ENCODE peak calls at places on chromosomes 2 and 18, in nine cellular contexts. A is tibial nerve, U is left ventricle myocardium inferior, Z is body of pancreas, S is hepatocyte, I is fibroblast of lung, H is A549, E is spleen, L is astrocyte. W is an unnamed sample.

GRCh38 chr18:2572144-2572682 is 856 bp downstream of the NDC80 start:
- DNase-seq in A (no peak), U (no peak), Z (no peak), S (no peak), I (no peak), H (no peak), E (no peak), L (no peak), W (no peak)

GRCh38 chr18:73218293-73218692 is 350.5 kb upstream of the NETO1 start:
- DNase-seq in A (no peak), U (no peak), Z (no peak), S (no peak), I (no peak), H (no peak), E (no peak), L (no peak), W (no peak)

GRCh38 chr2:218726004-218726574 is 15.5 kb downstream of the TTLL4 start:
- DNase-seq in A (no peak), U (no peak), Z (no peak), S (no peak), I (no peak), H (no peak), E (no peak), L (no peak), W (no peak)

GRCh38 chr2:159095813-159096212 is 127.4 kb downstream of the TANC1 start:
- DNase-seq in A (no peak), U (no peak), Z (no peak), S (no peak), I (no peak), H (no peak), E (no peak), L (no peak), W (no peak)

GRCh38 chr2:205324355-205324754 is 357.9 kb upstream of the NRP2 start:
- DNase-seq in A (no peak), U (no peak), Z (no peak), S (no peak), I (no peak), H (no peak), E (no peak), L (no peak), W (no peak)

GRCh38 chr2:242046184-242046826 is 176.8 kb downstream of the RTP5 start:
- DNase-seq in A (no peak), U (no peak), Z (no peak), S (no peak), I (no peak), H (no peak), E (no peak), L (no peak), W (no peak)

GRCh38 chr18:40293311-40293710 is 1661.7 kb upstream of the PIK3C3 start:
- DNase-seq in A (no peak), U (no peak), Z (no peak), S (no peak), I (no peak), H (no peak), E (no peak), L (no peak), W (no peak)

GRCh38 chr2:101793277-101793969 is 95.9 kb downstream of the MAP4K4 start:
- DNase-seq in A (no peak), U (no peak), Z (peak; percentile 49), S (no peak), I (no peak), H (no peak), E (no peak), L (no peak), W (peak; percentile 12)

GRCh38 chr2:55992465-55992864 is 68.9 kb upstream of the EFEMP1 start:
- DNase-seq in A (no peak), U (no peak), Z (no peak), S (peak; percentile 36), I (peak; percentile 100), H (peak; percentile 30), E (no peak), L (peak; percentile 100), W (no peak)

DNA sequence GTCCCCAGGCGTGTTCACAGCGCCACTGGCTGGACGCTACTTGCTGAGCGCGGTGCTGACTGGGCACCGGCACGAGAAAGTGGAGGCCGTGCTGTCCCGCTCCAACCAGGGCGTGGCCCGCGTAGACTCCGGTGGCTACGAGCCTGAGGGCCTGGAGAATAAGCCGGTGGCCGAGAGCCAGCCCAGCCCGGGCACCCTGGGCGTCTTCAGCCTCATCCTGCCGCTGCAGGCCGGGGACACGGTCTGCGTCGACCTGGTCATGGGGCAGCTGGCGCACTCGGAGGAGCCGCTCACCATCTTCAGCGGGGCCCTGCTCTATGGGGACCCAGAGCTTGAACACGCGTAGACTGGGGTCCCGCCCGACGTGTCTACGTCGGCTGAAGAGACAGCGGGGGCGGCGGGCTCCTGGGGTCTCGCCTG is 892 bp upstream of the KHK start:
- DNase-seq in A (peak; percentile 63), U (peak; percentile 82), Z (peak; percentile 81), S (peak; percentile 84), I (peak; percentile 70), H (peak; percentile 87), E (peak; percentile 91), L (peak; percentile 50), W (no peak)
- TF ChIP-seq CTCF in A (peak; percentile 40), U (peak; percentile 61), Z (no peak), S (peak; percentile 53), I (peak; percentile 45), H (peak; percentile 69), E (no peak), L (peak; percentile 18), W (no peak)

GRCh38 chr2:47346107-47346506 is 56.8 kb upstream of the MSH2 start:
- DNase-seq in A (no peak), U (no peak), Z (no peak), S (no peak), I (no peak), H (no peak), E (no peak), L (no peak), W (no peak)

GRCh38 chr2:47339745-47340541 is 63.0 kb upstream of the MSH2 start:
- DNase-seq in A (no peak), U (no peak), Z (no peak), S (peak; percentile 60), I (peak; percentile 48), H (no peak), E (no peak), L (peak; percentile 26), W (no peak)

GRCh38 chr2:47344890-47345583 is 57.9 kb upstream of the MSH2 start:
- DNase-seq in A (no peak), U (peak; percentile 64), Z (peak; percentile 86), S (peak; percentile 96), I (peak; percentile 88), H (peak; percentile 99), E (peak; percentile 83), L (peak; percentile 80), W (no peak)

GRCh38 chr2:47346669-47347068 is 56.3 kb upstream of the MSH2 start:
- DNase-seq in A (no peak), U (no peak), Z (no peak), S (peak; percentile 36), I (no peak), H (no peak), E (no peak), L (no peak), W (no peak)

GRCh38 chr2:47345584-47345913 is 57.4 kb upstream of the MSH2 start:
- DNase-seq in A (no peak), U (no peak), Z (no peak), S (no peak), I (no peak), H (no peak), E (no peak), L (no peak), W (no peak)
- H3K4me3 ChIP-seq in A (peak overlapping the region; percentile 34), U (peak overlapping the region; percentile 60), Z (no peak overlapping the region), S (peak overlapping the region; percentile 12), I (no peak overlapping the region), H (peak overlapping the region; percentile 44), E (no peak overlapping the region), L (peak overlapping the region; percentile 62), W (no peak overlapping the region)

GRCh38 chr2:214185546-214185945 is 225.3 kb upstream of the VWC2L start:
- DNase-seq in A (no peak), U (no peak), Z (no peak), S (no peak), I (no peak), H (no peak), E (no peak), L (no peak), W (no peak)
- H3K4me1 ChIP-seq in A (no peaks in the 10 kb centered on the region), U (no peaks in the 10 kb centered on the region), Z (no peaks in the 10 kb centered on the region), S (no peaks in the 10 kb centered on the region), I (no peaks in the 10 kb centered on the region), H (no peaks in the 10 kb centered on the region), E (no peaks in the 10 kb centered on the region), L (no peaks in the 10 kb centered on the region), W (no peaks in the 10 kb centered on the region)

GRCh38 chr2:69124327-69124726 is 111.3 kb downstream of the ANTXR1 start:
- DNase-seq in A (no peak), U (no peak), Z (no peak), S (no peak), I (no peak), H (no peak), E (no peak), L (no peak), W (no peak)
- TF ChIP-seq CTCF in A (no peak), U (no peak), Z (no peak), S (no peak), I (no peak), H (no peak), E (no peak), L (no peak), W (no peak)